ENCODE peak calls at places on chromosomes 16 and 17, in seven cellular contexts. Q, K, O, U, Z, J and C are unnamed samples.

GRCh38 chr16:57092786-57093301 is 461 bp downstream of the CPNE2 start:
- DNase-seq in K (no peak), O (peak), J (peak), U (peak), Z (no peak), Q (no peak), C (peak)

GRCh38 chr16:8569650-8570338 is 20.5 kb downstream of the TMEM114 start:
- DNase-seq in O (no peak), K (no peak), Q (no peak), U (no peak), J (no peak), Z (no peak), C (no peak)

GRCh38 chr16:67186550-67186950 is 2.8 kb upstream of the MATCAP1 start:
- DNase-seq in O (peak), K (no peak), Q (peak), J (no peak), U (no peak), Z (no peak), C (no peak)

GRCh38 chr16:82439678-82440293 is 187.0 kb upstream of the CDH13 start:
- DNase-seq in J (peak), U (no peak), Q (peak), K (no peak), Z (no peak), O (peak), C (peak)

GRCh38 chr16:50671644-50672260 is 9.4 kb downstream of the SNX20 start:
- DNase-seq in J (peak), K (no peak), U (peak), O (peak), Z (no peak), Q (no peak), C (peak)

GRCh38 chr17:34663714-34664113 is 84.3 kb downstream of the TMEM132E start:
- DNase-seq in Z (no peak), K (no peak), O (no peak), J (no peak), U (no peak), Q (no peak), C (no peak)

GRCh38 chr16:30570621-30571443 is 682 bp downstream of the ZNF688 start:
- DNase-seq in O (peak), Q (peak), Z (no peak), K (no peak), J (no peak), U (no peak), C (peak)

GRCh38 chr17:79938696-79939435 is 96.8 kb downstream of the TBC1D16 start:
- DNase-seq in O (no peak), J (no peak), Z (no peak), U (no peak), K (no peak), Q (no peak), C (no peak)

GRCh38 chr16:89406277-89406888 is 84.0 kb downstream of the ANKRD11 start:
- DNase-seq in O (no peak), U (no peak), J (no peak), Q (no peak), K (no peak), Z (no peak), C (no peak)

GRCh38 chr17:70969540-70970034 is 800.3 kb downstream of the KCNJ2 start:
- DNase-seq in U (no peak), Z (no peak), Q (no peak), K (no peak), O (no peak), J (no peak), C (peak)

GRCh38 chr17:9115446-9116265 is 94.3 kb downstream of the NTN1 start:
- DNase-seq in J (peak), O (peak), Q (peak), K (no peak), Z (peak), U (peak), C (no peak)

GRCh38 chr16:66196770-66197169 is 169.7 kb upstream of the CDH5 start:
- DNase-seq in O (no peak), J (no peak), U (no peak), Q (no peak), K (no peak), Z (no peak), C (no peak)

GRCh38 chr17:21214777-21215541 is 998 bp upstream of the TMEM11 start:
- DNase-seq in Z (no peak), K (no peak), Q (peak), O (no peak), U (no peak), J (peak), C (peak)